ENCODE peak calls at places on chromosome 10, in nine cellular contexts. U is BE2C; E is SJSA1; O is A549; S is neural progenitor cell; I is vagina; P is esophagus muscularis mucosa; G is CD8-positive, alpha-beta memory T cell; F is spleen. Y is an unnamed sample. For H3K9me3, the result is how much of the 10 kb centered on the place peaks cover.

GRCh38 chr10:70378122-70378521 is 4.3 kb downstream of the LRRC20 start:
- DNase-seq in G (no peak), U (no peak), E (peak), O (peak), I (no peak), F (no peak), P (no peak), S (no peak), Y (peak)

GRCh38 chr10:11797847-11798633 is 25.1 kb upstream of the PROSER2 start:
- DNase-seq in F (peak), E (no peak), U (no peak), P (no peak), I (no peak), G (no peak), O (no peak), S (no peak), Y (no peak)

GRCh38 chr10:16853201-16853600 is 36.0 kb upstream of the RSU1 start:
- DNase-seq in P (no peak), E (no peak), S (no peak), F (no peak), G (no peak), O (no peak), U (peak), I (no peak), Y (peak)

GRCh38 chr10:133165556-133166503 is 5.8 kb downstream of the KNDC1 start:
- DNase-seq in E (no peak), S (no peak), I (no peak), U (no peak), P (no peak), O (no peak), G (peak), F (no peak), Y (peak)

GRCh38 chr10:61903184-61903990 is 1.9 kb downstream of the ARID5B start:
- DNase-seq in U (peak), I (peak), F (peak), G (peak), P (no peak), S (peak), O (peak), E (peak), Y (peak)

GRCh38 chr10:45551387-45551786 is 121.2 kb downstream of the ZFAND4 start:
- DNase-seq in P (no peak), O (no peak), G (no peak), S (no peak), F (no peak), I (no peak), U (no peak), E (no peak), Y (no peak)

GRCh38 chr10:110802090-110802489 is 69.6 kb upstream of the PDCD4 start:
- DNase-seq in S (no peak), F (no peak), G (no peak), O (no peak), U (no peak), I (no peak), P (no peak), E (no peak), Y (no peak)

GRCh38 chr10:88379575-88379974 is 203.5 kb downstream of the RNLS start:
- DNase-seq in G (no peak), I (no peak), O (no peak), P (no peak), U (peak), S (no peak), F (no peak), E (no peak), Y (no peak)

GRCh38 chr10:121911421-121911697 is 16.5 kb downstream of the ATE1 start:
- DNase-seq in F (no peak), S (no peak), E (no peak), I (peak), O (no peak), U (no peak), P (no peak), G (no peak), Y (no peak)

GRCh38 chr10:47230482-47230881 is 69.5 kb upstream of the GDF10 start:
- DNase-seq in G (no peak), E (no peak), U (peak), O (no peak), S (no peak), I (no peak), F (no peak), P (no peak), Y (no peak)

GRCh38 chr10:93471110-93471651 is 11.0 kb downstream of the MYOF start:
- DNase-seq in I (no peak), S (no peak), F (no peak), E (peak), O (peak), P (no peak), G (no peak), U (no peak), Y (peak)

GRCh38 chr10:124495176-124495575 is 33.6 kb downstream of the LHPP start:
- DNase-seq in I (no peak), G (no peak), E (no peak), U (no peak), F (peak), O (no peak), P (no peak), S (no peak), Y (no peak)

GRCh38 chr10:100509241-100509640 is 10.4 kb downstream of the SEC31B start:
- DNase-seq in E (no peak), S (no peak), U (no peak), I (no peak), G (peak), F (no peak), P (no peak), O (no peak), Y (no peak)

GRCh38 chr10:20277820-20278219 is 461.6 kb downstream of the PLXDC2 start:
- DNase-seq in F (no peak), I (no peak), U (no peak), S (no peak), G (no peak), O (no peak), P (no peak), E (no peak), Y (no peak)

GRCh38 chr10:101901340-101901739 is 57.7 kb upstream of the KCNIP2 start:
- DNase-seq in I (no peak), G (no peak), S (peak), O (no peak), P (no peak), U (no peak), F (peak), E (no peak), Y (no peak)

GRCh38 chr10:113133497-113133896 is 183.4 kb downstream of the TCF7L2 start:
- DNase-seq in U (no peak), F (no peak), E (no peak), S (no peak), O (no peak), P (no peak), G (no peak), I (no peak), Y (no peak)

GRCh38 chr10:14468726-14469125 is 138.0 kb upstream of the FRMD4A start:
- DNase-seq in U (no peak), S (no peak), O (no peak), P (no peak), G (no peak), F (no peak), E (no peak), I (no peak), Y (no peak)

GRCh38 chr10:62045765-62046521 is 144.4 kb downstream of the ARID5B start:
- DNase-seq in F (no peak), I (no peak), E (no peak), P (no peak), G (no peak), S (no peak), U (no peak), O (no peak), Y (peak)

GRCh38 chr10:98107644-98108430 is 26.6 kb upstream of the R3HCC1L start:
- DNase-seq in G (no peak), U (no peak), E (no peak), F (no peak), I (no peak), P (peak), O (no peak), S (no peak), Y (no peak)

GRCh38 chr10:69232252-69232651 is 12.1 kb downstream of the HKDC1 start:
- DNase-seq in U (no peak), I (no peak), S (no peak), P (no peak), O (peak), G (no peak), E (peak), F (peak), Y (peak)

GRCh38 chr10:102593074-102593803 is 51.0 kb upstream of the TRIM8 start:
- DNase-seq in P (no peak), O (no peak), S (no peak), E (peak), G (no peak), I (no peak), U (no peak), F (no peak), Y (no peak)

GRCh38 chr10:100775346-100775745 is 30.0 kb downstream of the PAX2 start:
- DNase-seq in P (no peak), I (no peak), E (no peak), S (no peak), O (no peak), U (no peak), G (no peak), F (no peak), Y (peak)

GRCh38 chr10:84494849-84495180 is 166.4 kb downstream of the CCSER2 start:
- DNase-seq in U (no peak), S (no peak), I (no peak), E (no peak), P (no peak), O (no peak), G (no peak), F (no peak), Y (no peak)

GRCh38 chr10:117938104-117938503 is 108.6 kb downstream of the RAB11FIP2 start:
- DNase-seq in I (no peak), O (no peak), U (no peak), E (no peak), F (no peak), G (no peak), S (no peak), P (no peak), Y (no peak)

GRCh38 chr10:29798876-29799690 is 164.3 kb upstream of the SVIL start:
- DNase-seq in G (no peak), U (no peak), E (no peak), S (no peak), F (no peak), I (peak), O (no peak), P (no peak), Y (peak)

GRCh38 chr10:84549368-84549767 is 221.0 kb downstream of the CCSER2 start:
- DNase-seq in P (no peak), U (no peak), I (no peak), F (no peak), O (no peak), S (no peak), E (no peak), G (no peak), Y (no peak)

GRCh38 chr10:9149134-9149533 is 1094.6 kb downstream of the GATA3 start:
- DNase-seq in I (no peak), E (no peak), G (no peak), U (peak), S (no peak), F (no peak), P (no peak), O (no peak), Y (no peak)

GRCh38 chr10:22713853-22714523 is 390 bp downstream of the PIP4K2A start:
- DNase-seq in U (no peak), E (no peak), O (no peak), P (no peak), I (no peak), G (peak), F (peak), S (peak), Y (peak)

GRCh38 chr10:25682203-25682950 is 251.7 kb upstream of the MYO3A start:
- DNase-seq in I (no peak), O (peak), S (peak), U (peak), E (peak), G (no peak), P (peak), F (no peak), Y (no peak)

GRCh38 chr10:23543696-23544095 is 104.8 kb downstream of the OTUD1 start:
- DNase-seq in I (no peak), O (no peak), P (no peak), E (no peak), G (no peak), S (no peak), F (no peak), U (no peak), Y (no peak)

GRCh38 chr10:37552881-37553280 is 304.5 kb downstream of the ZNF248 start:
- DNase-seq in G (no peak), F (no peak), U (no peak), E (no peak), O (no peak), S (no peak), I (no peak), P (peak), Y (no peak)

GRCh38 chr10:37549054-37549453 is 308.4 kb downstream of the ZNF248 start:
- DNase-seq in S (no peak), F (no peak), G (no peak), P (peak), U (no peak), E (no peak), I (no peak), O (no peak), Y (no peak)
- H3K9me3 ChIP-seq in S (under half), F (under half), G (under half), P (under half), U (under half), E (under half), I (under half), O (under half), Y (under half)

GRCh38 chr10:48605264-48605615 is 367 bp upstream of the ARHGAP22 start:
- DNase-seq in O (no peak), S (no peak), I (no peak), P (no peak), G (no peak), E (no peak), F (no peak), U (no peak), Y (no peak)

GRCh38 chr10:48604039-48604407 is 850 bp downstream of the ARHGAP22 start:
- DNase-seq in S (no peak), E (peak), O (no peak), I (peak), G (peak), P (no peak), U (no peak), F (no peak), Y (no peak)

GRCh38 chr10:48603421-48604038 is 1.3 kb downstream of the ARHGAP22 start:
- DNase-seq in O (no peak), U (no peak), F (no peak), S (no peak), I (peak), G (peak), P (no peak), E (peak), Y (peak)

GRCh38 chr10:48605786-48606529 is 1.1 kb upstream of the ARHGAP22 start:
- DNase-seq in I (peak), G (peak), U (no peak), E (peak), F (no peak), P (peak), O (no peak), S (no peak), Y (no peak)

DNA sequence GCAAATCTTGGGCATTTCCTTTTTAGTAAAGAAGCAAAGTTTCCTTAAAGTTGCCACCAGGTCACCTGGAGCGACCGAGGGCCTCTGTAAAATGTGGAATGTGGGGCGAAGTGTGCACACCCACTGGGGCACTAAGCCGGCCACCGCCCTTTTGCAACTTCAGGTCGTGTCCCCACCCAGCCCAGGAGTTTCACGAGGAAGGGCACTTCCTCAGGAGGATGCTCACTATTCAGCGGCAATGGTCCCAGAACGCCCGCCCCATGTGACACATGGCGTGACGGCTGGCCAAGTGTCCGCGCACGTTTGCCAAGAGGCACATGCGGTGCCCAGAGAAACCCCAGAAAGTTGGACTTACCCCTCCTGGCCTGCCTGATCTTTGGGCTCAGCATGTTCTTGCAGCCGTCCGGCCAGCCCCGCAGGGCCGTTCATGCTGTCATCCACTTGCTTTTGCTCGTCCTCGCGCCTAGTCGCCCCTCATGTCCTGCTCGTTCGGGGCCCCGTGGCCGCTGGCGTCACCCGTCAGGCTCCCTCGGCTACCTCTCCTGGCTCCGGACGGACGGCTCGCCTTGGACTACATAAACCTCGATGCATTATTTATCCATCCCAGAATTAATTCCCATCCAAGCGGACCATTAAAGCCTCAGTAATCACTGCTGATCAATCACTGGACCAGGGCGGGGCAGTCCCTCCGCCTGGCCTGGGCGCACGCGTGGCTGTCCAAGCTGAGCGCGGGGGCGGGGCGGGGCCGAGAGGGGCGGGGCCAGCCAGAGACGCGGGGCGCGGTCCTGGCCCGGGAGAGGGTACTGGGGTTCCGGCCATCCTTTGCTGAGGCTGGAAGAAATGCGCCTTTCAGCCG is at the start of gene ARHGAP22:
- DNase-seq in E (peak), I (peak), P (peak), O (peak), S (peak), G (peak), U (peak), F (no peak), Y (peak)
- H3K4me3 ChIP-seq in E (peak), I (peak), P (peak), O (peak), S (peak), G (no peak), U (peak), F (peak), Y (peak)

DNA sequence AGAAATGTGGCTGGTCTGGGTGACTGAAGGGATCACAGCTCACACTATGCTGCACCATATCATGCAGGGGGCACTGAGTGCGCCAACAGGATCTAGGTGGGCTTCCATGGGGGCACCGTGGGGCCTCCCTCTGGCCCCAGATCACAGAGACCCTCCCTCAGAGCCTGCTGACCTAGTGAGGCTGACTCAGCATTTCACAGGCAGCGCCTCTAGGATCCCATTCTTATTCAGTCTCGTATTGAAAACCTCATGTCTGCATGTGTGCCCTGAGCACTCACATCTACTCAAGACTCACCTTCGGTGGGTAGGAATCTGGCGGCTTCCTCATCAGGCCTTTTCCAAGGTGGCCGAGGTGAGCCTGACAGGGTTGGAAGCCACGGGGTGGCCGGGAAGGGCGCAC is 141.6 kb downstream of the FANK1 start:
- DNase-seq in O (no peak), U (no peak), G (no peak), F (no peak), I (no peak), P (no peak), S (no peak), E (no peak), Y (peak)
- H3K9me3 ChIP-seq in O (under half), U (under half), G (under half), F (under half), I (under half), P (under half), S (under half), E (under half), Y (under half)

GRCh38 chr10:79243211-79244067 is 103.8 kb upstream of the PPIF start:
- DNase-seq in I (no peak), O (no peak), U (peak), P (no peak), G (peak), F (peak), S (peak), E (no peak), Y (peak)
- H3K4me3 ChIP-seq in I (peak), O (no peak), U (peak), P (peak), G (peak), F (peak), S (peak), E (no peak), Y (peak)

DNA sequence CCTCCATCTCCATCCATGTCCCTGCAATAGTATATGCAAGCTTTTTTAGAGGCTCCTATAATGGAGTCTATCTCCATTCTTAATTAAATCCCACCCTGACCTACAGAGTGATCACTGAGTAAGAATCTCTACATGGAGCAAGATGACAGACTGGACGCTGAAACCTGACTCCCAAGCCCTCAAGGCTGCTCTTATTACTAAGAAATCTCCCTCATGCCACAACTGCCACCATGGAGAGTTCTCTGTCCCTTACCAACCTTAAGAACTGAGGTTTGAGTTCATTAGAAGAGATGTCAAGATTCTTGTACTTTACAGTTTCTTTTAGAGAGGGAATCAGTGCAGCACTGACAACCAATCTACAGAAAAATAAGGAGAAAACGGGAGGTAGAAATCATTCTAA is 282.4 kb downstream of the XPNPEP1 start:
- DNase-seq in P (no peak), E (no peak), U (no peak), O (no peak), S (no peak), G (no peak), I (no peak), F (no peak), Y (no peak)
- H3K9me3 ChIP-seq in P (under half), E (under half), U (under half), O (under half), S (under half), G (under half), I (under half), F (under half), Y (under half)

DNA sequence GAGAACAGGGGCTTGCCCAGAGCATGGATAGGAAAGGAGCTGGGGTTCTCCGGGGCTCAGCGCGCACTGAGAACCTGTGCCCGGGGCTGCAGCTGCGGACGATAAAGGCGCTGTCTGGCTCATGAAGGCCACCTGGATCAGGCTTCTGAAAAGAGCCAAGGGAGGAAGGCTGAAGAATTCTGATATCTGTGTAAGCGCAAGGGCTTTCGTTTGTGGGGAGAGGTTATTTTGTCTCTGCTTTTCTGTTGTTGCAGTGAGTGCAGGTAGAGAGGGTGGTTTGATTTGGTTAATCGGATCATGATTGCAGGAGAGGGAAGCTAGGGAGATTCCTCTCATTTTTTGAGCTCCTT is 250.5 kb downstream of the NSUN6 start:
- DNase-seq in E (no peak), F (no peak), S (peak), P (no peak), G (no peak), I (no peak), O (no peak), U (no peak), Y (no peak)
- H3K4me3 ChIP-seq in E (no peak), F (no peak), S (peak), P (peak), G (no peak), I (no peak), O (peak), U (no peak), Y (no peak)

DNA sequence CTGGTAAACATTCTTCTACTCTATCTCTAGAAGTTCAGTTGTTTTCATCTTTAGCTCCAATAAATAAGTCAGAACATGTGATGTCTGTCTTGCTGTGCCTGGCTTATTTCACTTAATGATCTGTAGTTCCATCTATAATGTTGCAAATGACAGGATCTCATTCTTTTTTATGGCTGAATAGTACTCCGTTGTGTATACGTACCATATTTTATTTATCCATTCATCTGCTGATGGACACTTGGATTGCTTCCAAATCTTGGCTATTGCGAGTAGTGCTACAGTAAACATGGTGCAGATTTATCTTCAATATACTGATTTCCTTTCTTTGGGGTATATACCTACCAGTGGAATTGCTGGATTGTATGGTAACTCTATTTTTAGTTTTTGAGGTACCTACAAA is 124.4 kb downstream of the ZNF33B start:
- DNase-seq in P (no peak), E (no peak), F (no peak), S (no peak), I (no peak), O (no peak), U (no peak), G (no peak), Y (no peak)
- H3K9me3 ChIP-seq in P (half or more), E (under half), F (half or more), S (half or more), I (half or more), O (half or more), U (under half), G (half or more), Y (under half)

Y was measured in osteoblast.